ENCODE peak calls at places on chromosomes 6 and 20, in ten cellular contexts. A is T-helper 17 cell; M is stimulated activated naive CD8-positive, alpha-beta T cell treated with anti-CD3 and anti-CD28 coated beads, Interleukin-15, amount 100 ng/mL, for 72 hours; J is activated naive CD4-positive, alpha-beta T cell treated with anti-CD3 and anti-CD28 coated beads, Interleukin-2, amount 50 U/mL, for 72 hours; Y is GM12878; K is foreskin keratinocyte; N is naive thymus-derived CD4-positive, alpha-beta T cell; I is activated CD8-positive, alpha-beta memory T cell treated with anti-CD3 and anti-CD28 coated beads, Interleukin-2, amount 10 ng/mL, durations not matched to agents 7 days and 5 days; F is natural killer cell; L is lower lobe of right lung. O is an unnamed sample.

GRCh38 chr6:164404802-164405488 is 904.5 kb downstream of the C6orf118 start:
- ATAC-seq in A (no peak), F (no peak), K (no peak), M (no peak), L (no peak), Y (no peak), N (no peak), J (no peak), I (no peak), O (no peak)

GRCh38 chr6:87828044-87828443 is 126.0 kb upstream of the AKIRIN2 start:
- ATAC-seq in Y (peak), K (no peak), I (no peak), J (no peak), F (no peak), A (no peak), L (no peak), M (no peak), N (no peak), O (no peak)

GRCh38 chr20:43559588-43559987 is 761 bp downstream of the SGK2 start:
- ATAC-seq in M (no peak), A (no peak), F (no peak), K (no peak), I (no peak), Y (no peak), J (no peak), L (no peak), N (no peak), O (no peak)

GRCh38 chr20:53083411-53083810 is 111.3 kb downstream of the TSHZ2 start:
- ATAC-seq in M (no peak), F (no peak), I (no peak), J (no peak), K (no peak), Y (no peak), L (no peak), A (no peak), N (no peak), O (no peak)

GRCh38 chr6:51818520-51819022 is 268.8 kb downstream of the PKHD1 start:
- ATAC-seq in I (no peak), N (no peak), K (no peak), J (no peak), A (no peak), Y (no peak), L (no peak), M (no peak), F (no peak), O (no peak)

GRCh38 chr20:21682576-21682975 is 22.9 kb upstream of the PAX1 start:
- ATAC-seq in I (no peak), F (no peak), A (no peak), L (no peak), M (no peak), J (no peak), Y (no peak), N (no peak), K (no peak), O (no peak)

GRCh38 chr20:12276011-12276673 is 358.4 kb downstream of the BTBD3 start:
- ATAC-seq in Y (no peak), L (no peak), I (no peak), N (no peak), F (no peak), J (no peak), A (no peak), K (peak), M (no peak), O (no peak)

GRCh38 chr6:105024803-105025202 is 67.9 kb downstream of the LIN28B start:
- ATAC-seq in M (no peak), Y (peak), F (no peak), K (no peak), A (no peak), N (no peak), L (no peak), J (no peak), I (no peak), O (no peak)

GRCh38 chr20:38829296-38829875 is 23.9 kb downstream of the PPP1R16B start:
- ATAC-seq in N (no peak), I (no peak), Y (no peak), M (no peak), L (no peak), F (no peak), J (no peak), K (no peak), A (no peak), O (no peak)

GRCh38 chr6:10555625-10556309 is 34.6 kb downstream of the GCNT2 start:
- ATAC-seq in L (peak), K (peak), A (no peak), M (no peak), N (no peak), Y (no peak), I (no peak), F (no peak), J (no peak), O (no peak)